ENCODE peak calls at places on chromosomes 6 and 20, in eight cellular contexts. T is SK-N-SH, O is fibroblast of lung, N is GM23338, I is IMR-90, X is mammary epithelial cell, V is endothelial cell of umbilical vein, P is PC-9. G is an unnamed sample.

GRCh38 chr6:1363298-1363697 is 26.1 kb upstream of the FOXF2 start:
- DNase-seq in T (no peak), O (no peak), N (no peak), I (no peak), X (no peak), V (no peak), P (no peak), G (no peak)

GRCh38 chr20:43529457-43530153 is 22.1 kb downstream of the L3MBTL1 start:
- DNase-seq in T (no peak), O (no peak), N (no peak), I (no peak), X (no peak), V (no peak), P (no peak), G (no peak)

GRCh38 chr6:26104457-26105108 is 17.4 kb downstream of the HFE start:
- DNase-seq in T (no peak), O (no peak), N (peak), I (no peak), X (no peak), V (no peak), P (no peak), G (no peak)

GRCh38 chr6:20403766-20404640 is 2.3 kb downstream of the E2F3 start:
- DNase-seq in T (peak), O (peak), N (peak), I (peak), X (peak), V (peak), P (peak), G (no peak)

GRCh38 chr6:90222724-90223198 is 73.9 kb downstream of the BACH2 start:
- DNase-seq in T (no peak), O (peak), N (no peak), I (peak), X (peak), V (no peak), P (peak), G (peak)

GRCh38 chr6:109834595-109835437 is 143.3 kb upstream of the GPR6 start:
- DNase-seq in T (no peak), O (no peak), N (no peak), I (no peak), X (no peak), V (no peak), P (no peak), G (no peak)

GRCh38 chr6:104689551-104690205 is 170.0 kb downstream of the HACE1 start:
- DNase-seq in T (no peak), O (peak), N (no peak), I (peak), X (peak), V (no peak), P (peak), G (no peak)

GRCh38 chr6:127516676-127517273 is 2.4 kb downstream of the MTCL3 start:
- DNase-seq in T (peak), O (no peak), N (peak), I (peak), X (peak), V (peak), P (peak), G (no peak)

GRCh38 chr6:107658920-107659879 is 164.9 kb downstream of the SCML4 start:
- DNase-seq in T (no peak), O (peak), N (no peak), I (peak), X (no peak), V (no peak), P (peak), G (no peak)

GRCh38 chr20:61244213-61244612 is 7.8 kb upstream of the CDH4 start:
- DNase-seq in T (no peak), O (no peak), N (no peak), I (no peak), X (no peak), V (no peak), P (no peak), G (no peak)

GRCh38 chr6:149852881-149853280 is 11.3 kb downstream of the LRP11 start:
- DNase-seq in T (no peak), O (no peak), N (no peak), I (no peak), X (no peak), V (peak), P (no peak), G (no peak)

GRCh38 chr6:524803-525202 is 132.1 kb downstream of the HUS1B start:
- DNase-seq in T (no peak), O (no peak), N (no peak), I (no peak), X (no peak), V (no peak), P (no peak), G (no peak)

GRCh38 chr6:7991992-7992815 is 72.0 kb downstream of the BLOC1S5 start:
- DNase-seq in T (peak), O (peak), N (peak), I (peak), X (peak), V (peak), P (peak), G (no peak)

GRCh38 chr20:61699184-61700066 is 366.3 kb downstream of the TAF4 start:
- DNase-seq in T (peak), O (peak), N (no peak), I (no peak), X (no peak), V (no peak), P (no peak), G (no peak)

DNA sequence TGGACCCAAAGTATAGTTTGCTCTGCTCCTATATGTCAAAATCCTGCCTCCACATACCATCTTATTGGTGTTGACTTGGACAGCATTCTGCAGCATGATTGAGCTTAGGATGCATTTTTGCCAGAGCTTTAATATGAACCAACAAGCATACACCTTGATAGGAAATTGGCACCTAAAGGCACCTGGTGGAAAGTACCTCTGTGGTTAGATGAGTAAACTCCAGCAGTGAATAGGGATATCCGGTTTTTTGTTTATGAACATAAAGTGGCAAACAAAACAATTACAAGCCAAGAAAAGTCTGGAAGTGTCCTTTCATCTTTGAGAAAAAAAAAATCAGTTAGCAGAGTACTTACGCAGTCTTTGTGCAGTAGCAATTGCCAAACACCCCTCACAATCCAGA is 6.2 kb upstream of the CYP24A1 start:
- DNase-seq in T (no peak), O (no peak), N (no peak), I (no peak), X (peak), V (no peak), P (peak), G (peak)
- H3K27ac ChIP-seq in T (no peak), O (no peak), N (no peak), I (no peak), X (no peak), V (no peak), P (peak), G (peak)

DNA sequence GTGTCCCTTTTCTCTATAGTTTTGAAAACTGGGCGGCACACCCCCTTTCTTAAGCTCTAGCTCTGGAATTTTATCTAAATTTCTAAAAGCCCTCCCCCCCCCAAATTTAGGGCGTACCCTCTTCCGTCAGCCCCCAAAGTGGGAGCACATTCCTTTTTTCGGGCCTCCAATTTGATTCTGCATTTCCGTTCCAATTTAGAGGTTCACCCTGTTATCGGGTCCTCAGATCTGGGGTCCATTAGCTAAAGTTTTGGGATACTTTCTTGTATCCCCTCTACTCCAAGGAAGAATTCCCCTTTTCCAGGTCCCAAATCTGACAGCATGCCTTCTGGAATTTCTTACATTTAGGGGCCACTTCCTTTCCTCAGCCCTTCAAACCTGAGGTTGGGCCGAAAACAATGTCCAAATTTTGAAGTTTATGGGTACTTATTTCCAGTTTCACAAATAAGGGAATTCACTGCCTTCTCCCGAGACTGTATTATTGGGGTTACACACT is 796 bp downstream of the PHF20 start:
- DNase-seq in T (no peak), O (no peak), N (peak), I (no peak), X (no peak), V (no peak), P (no peak), G (no peak)
- H2AFZ ChIP-seq in T (no peak), O (no peak), N (no peak), I (no peak), X (peak), V (no peak), P (peak), G (no peak)

DNA sequence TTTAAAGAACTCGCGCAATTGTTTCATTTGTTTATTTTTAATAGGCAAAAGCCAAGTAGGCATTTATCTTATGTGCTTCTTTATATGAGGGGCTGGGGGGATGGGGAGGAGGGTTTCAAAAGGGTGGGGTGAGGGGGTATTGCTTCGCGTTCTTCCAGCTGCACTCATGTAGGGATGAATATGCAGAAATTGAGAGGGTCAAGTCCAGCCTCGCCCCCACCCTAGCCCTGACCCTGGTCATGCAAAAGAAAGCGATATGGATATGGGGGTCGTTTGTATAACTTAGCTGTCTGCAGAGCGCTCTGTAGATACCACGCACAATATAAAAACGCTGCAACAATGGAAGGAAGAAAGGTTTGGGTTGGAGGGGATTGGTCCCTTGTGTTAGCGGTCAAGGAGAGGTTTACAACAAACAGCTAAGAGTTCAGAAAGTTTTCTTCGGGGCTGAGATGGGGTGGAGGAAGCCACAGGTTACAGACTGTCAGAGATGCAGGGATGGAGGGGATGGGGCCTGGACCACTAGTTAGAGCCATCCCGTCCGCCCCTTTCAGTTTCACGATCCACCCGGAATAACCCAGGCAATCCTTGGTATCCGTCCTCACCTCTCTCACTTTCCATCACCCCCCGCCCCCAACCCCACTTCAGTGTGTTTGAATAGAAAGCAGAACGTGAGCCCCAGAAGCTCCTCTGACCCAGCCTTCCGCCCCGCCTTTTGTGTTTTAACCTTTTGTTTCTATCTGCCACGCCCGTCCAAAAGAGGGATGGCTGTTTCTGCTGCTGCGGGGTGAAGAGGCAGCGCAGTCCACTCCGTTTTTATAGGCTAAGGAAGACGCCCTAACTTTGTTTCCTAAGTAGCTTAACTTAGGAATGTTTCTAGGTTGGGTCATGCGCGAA is 73.5 kb downstream of the SOX4 start:
- DNase-seq in T (peak), O (peak), N (peak), I (no peak), X (no peak), V (peak), P (no peak), G (no peak)
- H3K27ac ChIP-seq in T (peak), O (no peak), N (peak), I (peak), X (no peak), V (peak), P (no peak), G (no peak)

GRCh38 chr6:14450133-14451040 is 332.8 kb downstream of the CD83 start:
- DNase-seq in T (no peak), O (no peak), N (no peak), I (peak), X (no peak), V (no peak), P (no peak), G (no peak)
- H2AFZ ChIP-seq in T (no peak), O (no peak), N (peak), I (peak), X (no peak), V (no peak), P (no peak), G (no peak)

GRCh38 chr20:16571333-16571732 is 1.9 kb downstream of the KIF16B start:
- DNase-seq in T (no peak), O (no peak), N (no peak), I (no peak), X (peak), V (no peak), P (no peak), G (peak)

GRCh38 chr20:16575390-16576140 is 2.3 kb upstream of the KIF16B start:
- DNase-seq in T (no peak), O (no peak), N (peak), I (no peak), X (no peak), V (no peak), P (no peak), G (no peak)

GRCh38 chr20:16576219-16576618 is 3.0 kb upstream of the KIF16B start:
- DNase-seq in T (no peak), O (no peak), N (peak), I (no peak), X (no peak), V (no peak), P (no peak), G (no peak)

GRCh38 chr20:16573011-16573965 is at the start of gene KIF16B:
- DNase-seq in T (peak), O (peak), N (peak), I (peak), X (peak), V (peak), P (peak), G (no peak)

GRCh38 chr20:16574656-16575355 is 1.6 kb upstream of the KIF16B start:
- DNase-seq in T (peak), O (peak), N (peak), I (peak), X (peak), V (peak), P (peak), G (peak)
- H3K27ac ChIP-seq in T (peak), O (peak), N (peak), I (no peak), X (peak), V (no peak), P (no peak), G (peak)